ENCODE peak calls at places on chromosome 20, in ten cellular contexts. U, F, B, X, N, D, A, C, H and L are unnamed samples.

GRCh38 chr20:33992923-33993799 is 550 bp upstream of the RALY start:
- DNase-seq in U (peak; percentile 98), F (peak; percentile 99), B (peak; percentile 93), X (peak; percentile 100), N (peak; percentile 100), D (peak; percentile 97), A (peak; percentile 97), C (peak; percentile 100), H (peak; percentile 98), L (peak; percentile 100)

GRCh38 chr20:36856691-36857635 is 19.0 kb upstream of the TLDC2 start:
- DNase-seq in U (no peak), F (no peak), B (no peak), X (no peak), N (no peak), D (no peak), A (no peak), C (no peak), H (no peak), L (no peak)

GRCh38 chr20:24767623-24768100 is 181.4 kb upstream of the CST7 start:
- DNase-seq in U (no peak), F (peak; percentile 60), B (no peak), X (no peak), N (peak; percentile 10), D (no peak), A (no peak), C (no peak), H (no peak), L (no peak)

GRCh38 chr20:48759631-48760245 is 68.1 kb downstream of the PREX1 start:
- DNase-seq in U (no peak), F (no peak), B (no peak), X (no peak), N (no peak), D (no peak), A (no peak), C (no peak), H (no peak), L (no peak)

GRCh38 chr20:44433751-44434538 is 41.7 kb upstream of the TTPAL start:
- DNase-seq in U (no peak), F (no peak), B (no peak), X (peak; percentile 99), N (no peak), D (no peak), A (no peak), C (no peak), H (no peak), L (peak; percentile 81)

GRCh38 chr20:4225778-4226177 is 210.4 kb upstream of the RNF24 start:
- DNase-seq in U (no peak), F (no peak), B (no peak), X (peak; percentile 43), N (no peak), D (no peak), A (no peak), C (no peak), H (no peak), L (no peak)

GRCh38 chr20:58241766-58242465 is 13.5 kb upstream of the ANKRD60 start:
- DNase-seq in U (no peak), F (no peak), B (no peak), X (no peak), N (no peak), D (no peak), A (no peak), C (peak; percentile 48), H (no peak), L (no peak)

GRCh38 chr20:59455392-59456341 is 148.7 kb upstream of the PHACTR3 start:
- DNase-seq in U (peak; percentile 77), F (no peak), B (no peak), X (no peak), N (peak; percentile 56), D (no peak), A (no peak), C (peak; percentile 52), H (peak; percentile 20), L (no peak)

GRCh38 chr20:19909696-19910095 is 107.5 kb upstream of the NAA20 start:
- DNase-seq in U (no peak), F (peak; percentile 89), B (no peak), X (no peak), N (peak; percentile 35), D (no peak), A (no peak), C (peak; percentile 87), H (no peak), L (peak; percentile 46)
- TF ChIP-seq POLR2AphosphoS5 in U (no peak), F (no peak), B (no peak), X (no peak), N (peak; percentile 8), D (no peak), A (peak; percentile 78), C (no peak), H (no peak), L (no peak)

GRCh38 chr20:20755227-20755626 is 42.8 kb upstream of the RALGAPA2 start:
- DNase-seq in U (no peak), F (no peak), B (no peak), X (no peak), N (no peak), D (no peak), A (no peak), C (no peak), H (no peak), L (no peak)

GRCh38 chr20:20761302-20761701 is 48.9 kb upstream of the RALGAPA2 start:
- DNase-seq in U (no peak), F (no peak), B (no peak), X (no peak), N (no peak), D (no peak), A (no peak), C (no peak), H (no peak), L (no peak)

GRCh38 chr20:20754758-20755157 is 42.3 kb upstream of the RALGAPA2 start:
- DNase-seq in U (no peak), F (no peak), B (no peak), X (no peak), N (no peak), D (no peak), A (no peak), C (no peak), H (no peak), L (no peak)

GRCh38 chr20:20755674-20756319 is 43.4 kb upstream of the RALGAPA2 start:
- DNase-seq in U (no peak), F (no peak), B (no peak), X (peak; percentile 41), N (no peak), D (no peak), A (no peak), C (no peak), H (no peak), L (no peak)

GRCh38 chr20:20759132-20759531 is 46.7 kb upstream of the RALGAPA2 start:
- DNase-seq in U (no peak), F (no peak), B (no peak), X (peak; percentile 63), N (no peak), D (no peak), A (no peak), C (no peak), H (no peak), L (peak; percentile 59)
- TF ChIP-seq EP300 in U (no peak), F (no peak), B (no peak), X (peak; percentile 15), N (no peak), D (no peak), A (peak; percentile 35), C (no peak), H (no peak), L (no peak)

DNA sequence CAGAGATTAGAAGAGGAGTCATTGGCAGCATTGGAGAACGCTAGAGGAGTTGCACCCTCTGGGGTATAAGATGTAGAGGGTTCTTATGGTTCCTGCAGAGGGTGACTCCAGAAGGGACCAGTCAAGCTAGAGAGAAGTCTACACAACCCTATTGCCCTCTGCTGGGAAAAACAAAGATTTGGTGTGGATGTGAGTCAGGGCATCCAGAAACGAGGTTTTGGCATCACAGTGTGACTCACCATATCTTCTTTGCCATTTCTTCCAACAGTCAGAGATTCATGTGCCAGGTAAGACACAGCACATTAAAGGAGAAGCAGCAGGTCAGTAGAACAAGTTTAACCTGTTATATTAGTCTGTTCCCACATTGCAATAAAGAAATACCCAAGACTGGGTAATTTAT is 598.8 kb downstream of the MAFB start:
- DNase-seq in U (no peak), F (no peak), B (no peak), X (no peak), N (no peak), D (no peak), A (no peak), C (no peak), H (no peak), L (no peak)
- TF ChIP-seq CTCF in U (no peak), F (no peak), B (no peak), X (no peak), N (no peak), D (no peak), A (no peak), C (no peak), H (no peak), L (no peak)

GRCh38 chr20:14335122-14335521 is 2.3 kb downstream of the FLRT3 start:
- DNase-seq in U (no peak), F (no peak), B (no peak), X (no peak), N (no peak), D (no peak), A (no peak), C (no peak), H (no peak), L (no peak)

GRCh38 chr20:14336667-14337066 is 745 bp downstream of the FLRT3 start:
- DNase-seq in U (no peak), F (no peak), B (no peak), X (peak; percentile 12), N (no peak), D (no peak), A (no peak), C (no peak), H (no peak), L (no peak)

GRCh38 chr20:14333734-14334133 is 3.7 kb downstream of the FLRT3 start:
- DNase-seq in U (no peak), F (no peak), B (no peak), X (no peak), N (no peak), D (no peak), A (no peak), C (no peak), H (no peak), L (no peak)

GRCh38 chr20:14334306-14334930 is 3.0 kb downstream of the FLRT3 start:
- DNase-seq in U (peak; percentile 37), F (no peak), B (no peak), X (peak; percentile 48), N (peak; percentile 47), D (peak; percentile 9), A (no peak), C (peak; percentile 67), H (no peak), L (no peak)

DNA sequence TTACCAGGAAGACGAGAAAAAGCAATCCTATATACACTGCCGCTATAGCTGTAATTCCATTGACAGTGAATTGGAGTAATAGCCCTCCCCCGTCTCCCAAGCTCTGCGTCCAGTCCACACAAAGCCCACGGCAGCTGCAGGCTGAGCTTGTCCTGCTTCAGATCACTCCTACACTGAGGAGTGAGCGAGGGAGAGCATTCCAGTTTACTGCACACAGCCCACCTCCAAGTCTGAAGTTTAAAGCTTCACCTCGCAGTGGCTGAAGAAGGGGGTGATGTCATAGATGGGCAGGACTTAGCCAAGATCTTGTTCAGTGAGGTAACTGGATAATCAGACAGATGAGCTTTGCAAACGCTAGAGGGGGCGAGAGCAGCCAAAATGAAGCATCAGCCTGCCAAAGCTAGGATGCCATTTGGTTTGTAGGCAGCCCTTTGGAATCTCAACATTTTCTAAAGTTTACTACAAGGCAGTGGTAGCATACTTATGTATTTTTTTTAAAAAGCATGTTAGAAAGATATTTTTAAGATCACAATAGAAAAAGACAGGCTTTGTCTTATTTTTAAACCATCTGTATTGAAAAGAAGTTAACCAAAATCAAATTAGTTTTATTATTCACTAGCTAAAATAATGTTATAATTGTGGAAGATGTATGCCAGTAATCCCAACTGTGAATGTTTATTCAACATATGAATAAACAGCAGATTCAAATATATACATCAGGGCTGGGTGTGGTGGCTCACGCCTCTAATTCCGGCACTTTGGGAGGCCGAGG is at the start of gene FLRT3:
- DNase-seq in U (peak; percentile 63), F (no peak), B (peak; percentile 70), X (peak; percentile 93), N (peak; percentile 85), D (peak; percentile 69), A (no peak), C (peak; percentile 88), H (peak; percentile 4), L (peak; percentile 79)
- TF ChIP-seq POLR2AphosphoS5 in U (peak; percentile 96), F (no peak), B (no peak), X (peak; percentile 43), N (peak; percentile 99), D (no peak), A (peak; percentile 97), C (peak; percentile 82), H (no peak), L (peak; percentile 93)